ENCODE peak calls at places on chromosomes 13 and 19, in seven cellular contexts. A, X, Z, E, H, K and U are unnamed samples.

GRCh38 chr13:80630685-80631121 is 289.8 kb upstream of the SPRY2 start:
- DNase-seq in E (no peak), H (no peak), Z (no peak), K (no peak), A (no peak), X (peak; percentile 1), U (peak; percentile 33)

GRCh38 chr19:8648240-8648639 is 17.8 kb downstream of the NFILZ start:
- DNase-seq in Z (no peak), E (no peak), A (no peak), K (no peak), X (no peak), H (no peak), U (no peak)

GRCh38 chr13:103883698-103884097 is 817.5 kb upstream of the SLC10A2 start:
- DNase-seq in X (peak; percentile 2), H (no peak), Z (no peak), E (no peak), K (no peak), A (no peak), U (no peak)

GRCh38 chr19:46766569-46767317 is 20.5 kb upstream of the STRN4 start:
- DNase-seq in Z (no peak), A (peak; percentile 57), H (peak; percentile 48), E (no peak), X (peak; percentile 59), K (no peak), U (no peak)

GRCh38 chr19:10334340-10335148 is 1.2 kb upstream of the RAVER1 start:
- DNase-seq in X (peak; percentile 95), K (peak; percentile 41), E (peak; percentile 86), Z (peak; percentile 94), A (no peak), H (peak; percentile 95), U (peak; percentile 95)

GRCh38 chr19:47013041-47013517 is 6.6 kb upstream of the NPAS1 start:
- DNase-seq in A (peak; percentile 61), K (peak; percentile 47), H (peak; percentile 83), E (peak; percentile 49), Z (peak; percentile 84), X (peak; percentile 87), U (peak; percentile 58)

GRCh38 chr13:106534844-106535551 is 464 bp downstream of the EFNB2 start:
- DNase-seq in Z (no peak), H (no peak), E (no peak), A (peak; percentile 7), X (peak; percentile 27), K (no peak), U (peak; percentile 47)

GRCh38 chr19:50460161-50460765 is 16.0 kb upstream of the EMC10 start:
- DNase-seq in H (no peak), A (no peak), X (peak; percentile 70), K (no peak), Z (no peak), E (no peak), U (peak; percentile 43)

GRCh38 chr19:5881543-5882299 is 11.4 kb upstream of the FUT5 start:
- DNase-seq in E (no peak), Z (no peak), A (no peak), K (no peak), X (no peak), H (no peak), U (no peak)

GRCh38 chr19:55092423-55093318 is 17.0 kb downstream of the EPS8L1 start:
- DNase-seq in Z (no peak), K (no peak), H (no peak), A (no peak), E (no peak), X (no peak), U (no peak)

GRCh38 chr19:44657211-44657921 is 13.7 kb downstream of the PVR start:
- DNase-seq in E (no peak), H (peak; percentile 79), A (peak; percentile 65), X (peak; percentile 70), K (peak; percentile 47), Z (peak; percentile 51), U (peak; percentile 59)